ENCODE peak calls at places on chromosomes 1 and 21, in six cellular contexts. F, D, S, C, A and P are unnamed samples.

GRCh38 chr1:57798499-57798898 is 374.6 kb upstream of the DAB1 start:
- DNase-seq in F (no peak), D (no peak), S (no peak), C (no peak), A (no peak), P (no peak)

GRCh38 chr1:16438516-16438915 is 1.3 kb upstream of the SPATA21 start:
- DNase-seq in F (no peak), D (no peak), S (no peak), C (no peak), A (no peak), P (no peak)

GRCh38 chr1:978069-978834 is 3.6 kb downstream of the PERM1 start:
- DNase-seq in F (no peak), D (no peak), S (no peak), C (no peak), A (no peak), P (no peak)

GRCh38 chr1:44405804-44406743 is 1.0 kb downstream of the RNF220 start:
- DNase-seq in F (no peak), D (no peak), S (no peak), C (no peak), A (peak), P (no peak)

GRCh38 chr1:160007577-160008200 is 24.1 kb downstream of the PIGM start:
- DNase-seq in F (no peak), D (no peak), S (no peak), C (peak), A (peak), P (peak)

GRCh38 chr1:27555700-27556424 is 48.1 kb downstream of the AHDC1 start:
- DNase-seq in F (no peak), D (no peak), S (peak), C (no peak), A (no peak), P (peak)

GRCh38 chr21:38765056-38765455 is 40.7 kb upstream of the ETS2 start:
- DNase-seq in F (no peak), D (no peak), S (no peak), C (no peak), A (no peak), P (no peak)

GRCh38 chr1:22919341-22920025 is 53.2 kb downstream of the LACTBL1 start:
- DNase-seq in F (no peak), D (no peak), S (no peak), C (no peak), A (no peak), P (peak)

GRCh38 chr1:243944429-243945160 is 94.6 kb upstream of the AKT3 start:
- DNase-seq in F (no peak), D (no peak), S (no peak), C (peak), A (no peak), P (peak)

GRCh38 chr1:27101696-27102095 is 53.2 kb downstream of the SLC9A1 start:
- DNase-seq in F (no peak), D (no peak), S (no peak), C (no peak), A (no peak), P (no peak)

GRCh38 chr1:248906741-248907661 is 966 bp downstream of the PGBD2 start:
- DNase-seq in F (no peak), D (no peak), S (no peak), C (no peak), A (no peak), P (no peak)

GRCh38 chr1:94481473-94481933 is 60.1 kb downstream of the F3 start:
- DNase-seq in F (peak), D (no peak), S (peak), C (peak), A (peak), P (peak)

GRCh38 chr1:230541306-230541705 is 101.0 kb upstream of the COG2 start:
- DNase-seq in F (no peak), D (no peak), S (no peak), C (no peak), A (no peak), P (no peak)

GRCh38 chr1:42952353-42953001 is 6.2 kb downstream of the SLC2A1 start:
- DNase-seq in F (peak), D (no peak), S (no peak), C (no peak), A (peak), P (no peak)

GRCh38 chr1:39283858-39284257 is 79.4 kb downstream of the MACF1 start:
- DNase-seq in F (no peak), D (no peak), S (no peak), C (no peak), A (no peak), P (no peak)

GRCh38 chr1:25893072-25893604 is 13.1 kb downstream of the STMN1 start:
- DNase-seq in F (no peak), D (no peak), S (no peak), C (no peak), A (no peak), P (no peak)

GRCh38 chr1:100834779-100835645 is 59.6 kb downstream of the EXTL2 start:
- DNase-seq in F (peak), D (no peak), S (no peak), C (peak), A (peak), P (peak)

GRCh38 chr1:66478116-66478515 is 55.8 kb upstream of the SGIP1 start:
- DNase-seq in F (no peak), D (no peak), S (no peak), C (no peak), A (no peak), P (peak)

GRCh38 chr1:206584265-206584648 is 28.0 kb downstream of the EIF2D start:
- DNase-seq in F (no peak), D (no peak), S (no peak), C (no peak), A (no peak), P (no peak)

GRCh38 chr1:175244206-175244605 is 51.6 kb upstream of the KIAA0040 start:
- DNase-seq in F (no peak), D (no peak), S (no peak), C (no peak), A (no peak), P (no peak)

GRCh38 chr21:36325373-36326010 is 5.5 kb downstream of the MORC3 start:
- DNase-seq in F (no peak), D (no peak), S (no peak), C (no peak), A (no peak), P (peak)

GRCh38 chr1:109543283-109543987 is 3.8 kb downstream of the GPR61 start:
- DNase-seq in F (no peak), D (no peak), S (no peak), C (no peak), A (peak), P (no peak)

GRCh38 chr1:225626698-225627097 is 26.2 kb downstream of the ENAH start:
- DNase-seq in F (no peak), D (no peak), S (no peak), C (no peak), A (no peak), P (no peak)

GRCh38 chr1:209398330-209398991 is 185.1 kb upstream of the CAMK1G start:
- DNase-seq in F (no peak), D (no peak), S (no peak), C (no peak), A (no peak), P (peak)

GRCh38 chr21:21688877-21689276 is 690.7 kb downstream of the NCAM2 start:
- DNase-seq in F (no peak), D (no peak), S (peak), C (no peak), A (no peak), P (peak)

GRCh38 chr1:162404550-162405160 is 7.3 kb downstream of the SH2D1B start:
- DNase-seq in F (no peak), D (no peak), S (no peak), C (no peak), A (no peak), P (peak)

GRCh38 chr1:30274176-30274936 is 449.0 kb downstream of the MATN1 start:
- DNase-seq in F (no peak), D (no peak), S (no peak), C (no peak), A (no peak), P (no peak)